ENCODE peak calls at places on chromosomes 6 and 20, in ten cellular contexts. V is CD8-positive, alpha-beta T cell; E is fibroblast of lung; G is neural crest cell; H is cardiac fibroblast; M is prostate gland; N is GM12878; J is gastrocnemius medialis; Q is heart right ventricle; S is hepatocyte. C is an unnamed sample.

GRCh38 chr6:113190170-113190569 is 667.0 kb upstream of the MARCKS start:
- DNase-seq in S (no peak), N (no peak), Q (no peak), V (no peak), E (no peak), M (no peak), J (no peak), H (no peak), G (no peak), C (no peak)

GRCh38 chr6:49415358-49415757 is 47.7 kb downstream of the MMUT start:
- DNase-seq in J (no peak), G (no peak), N (no peak), E (peak), H (no peak), S (no peak), M (no peak), V (no peak), Q (no peak), C (no peak)

GRCh38 chr20:31901615-31902014 is 31.2 kb downstream of the TTLL9 start:
- DNase-seq in E (no peak), M (no peak), J (no peak), S (no peak), V (no peak), N (no peak), G (no peak), Q (no peak), H (no peak), C (no peak)

GRCh38 chr6:170584954-170585498 is 589 bp upstream of the PDCD2 start:
- DNase-seq in J (no peak), H (no peak), N (no peak), Q (no peak), M (no peak), G (no peak), S (peak), V (no peak), E (no peak), C (no peak)

GRCh38 chr6:160088069-160088773 is 33.4 kb upstream of the SLC22A1 start:
- DNase-seq in N (no peak), G (peak), M (peak), S (peak), J (peak), Q (peak), H (peak), E (peak), V (no peak), C (peak)

GRCh38 chr20:21002486-21002885 is 103.7 kb downstream of the LINC00237 start:
- DNase-seq in M (no peak), S (no peak), N (no peak), H (no peak), G (no peak), J (no peak), V (no peak), Q (no peak), E (no peak), C (no peak)

GRCh38 chr6:99467509-99468106 is 42.5 kb upstream of the PNISR start:
- DNase-seq in V (no peak), M (no peak), S (peak), E (peak), G (no peak), Q (no peak), J (no peak), N (no peak), H (peak), C (no peak)

GRCh38 chr6:127103482-127103881 is 15.0 kb upstream of the RSPO3 start:
- DNase-seq in M (no peak), Q (no peak), J (no peak), G (no peak), N (no peak), S (no peak), E (peak), H (peak), V (no peak), C (no peak)

GRCh38 chr6:63527658-63528514 is 44.4 kb upstream of the LOC128125822 start:
- DNase-seq in M (peak), V (no peak), H (peak), N (no peak), G (no peak), J (peak), E (peak), Q (no peak), S (peak), C (no peak)

DNA sequence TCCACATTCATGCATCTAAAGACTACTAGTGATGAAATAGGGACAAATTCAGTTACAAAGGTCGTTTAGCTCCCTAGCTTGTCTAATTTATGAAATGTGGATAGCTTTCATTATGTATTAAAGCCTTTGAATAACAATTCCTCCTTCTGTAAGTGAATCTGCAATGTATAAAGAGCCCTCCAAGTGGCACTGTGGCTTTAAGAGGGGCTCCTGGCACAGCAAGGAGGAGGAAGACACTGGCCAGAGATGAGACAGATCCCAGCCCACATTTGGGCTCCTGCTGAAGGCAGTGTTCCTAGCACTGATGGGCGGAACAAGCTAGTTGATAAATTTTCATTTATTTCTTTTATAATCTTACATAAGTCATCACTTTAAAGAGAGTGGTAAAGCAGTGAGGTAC is 17.6 kb upstream of the FUCA2 start:
- DNase-seq in J (no peak), V (no peak), E (no peak), M (no peak), H (no peak), S (peak), Q (no peak), G (no peak), N (no peak), C (no peak)
- TF ChIP-seq CTCF in J (no peak), V (no peak), E (no peak), M (no peak), H (no peak), S (peak), Q (no peak), G (peak), N (no peak), C (peak)

GRCh38 chr6:50921968-50922367 is 103.3 kb downstream of the TFAP2B start:
- DNase-seq in M (no peak), S (no peak), N (no peak), J (no peak), Q (no peak), H (no peak), G (no peak), V (no peak), E (no peak), C (no peak)

GRCh38 chr6:50925981-50926380 is 107.3 kb downstream of the TFAP2B start:
- DNase-seq in M (no peak), S (no peak), J (no peak), N (no peak), E (peak), V (no peak), Q (no peak), H (no peak), G (no peak), C (no peak)

GRCh38 chr6:50924758-50925157 is 106.1 kb downstream of the TFAP2B start:
- DNase-seq in S (no peak), N (no peak), Q (no peak), G (no peak), H (no peak), V (no peak), J (no peak), M (no peak), E (no peak), C (no peak)

GRCh38 chr6:50925548-50925947 is 106.9 kb downstream of the TFAP2B start:
- DNase-seq in Q (no peak), H (no peak), M (no peak), J (no peak), G (no peak), S (no peak), E (no peak), V (no peak), N (no peak), C (no peak)

DNA sequence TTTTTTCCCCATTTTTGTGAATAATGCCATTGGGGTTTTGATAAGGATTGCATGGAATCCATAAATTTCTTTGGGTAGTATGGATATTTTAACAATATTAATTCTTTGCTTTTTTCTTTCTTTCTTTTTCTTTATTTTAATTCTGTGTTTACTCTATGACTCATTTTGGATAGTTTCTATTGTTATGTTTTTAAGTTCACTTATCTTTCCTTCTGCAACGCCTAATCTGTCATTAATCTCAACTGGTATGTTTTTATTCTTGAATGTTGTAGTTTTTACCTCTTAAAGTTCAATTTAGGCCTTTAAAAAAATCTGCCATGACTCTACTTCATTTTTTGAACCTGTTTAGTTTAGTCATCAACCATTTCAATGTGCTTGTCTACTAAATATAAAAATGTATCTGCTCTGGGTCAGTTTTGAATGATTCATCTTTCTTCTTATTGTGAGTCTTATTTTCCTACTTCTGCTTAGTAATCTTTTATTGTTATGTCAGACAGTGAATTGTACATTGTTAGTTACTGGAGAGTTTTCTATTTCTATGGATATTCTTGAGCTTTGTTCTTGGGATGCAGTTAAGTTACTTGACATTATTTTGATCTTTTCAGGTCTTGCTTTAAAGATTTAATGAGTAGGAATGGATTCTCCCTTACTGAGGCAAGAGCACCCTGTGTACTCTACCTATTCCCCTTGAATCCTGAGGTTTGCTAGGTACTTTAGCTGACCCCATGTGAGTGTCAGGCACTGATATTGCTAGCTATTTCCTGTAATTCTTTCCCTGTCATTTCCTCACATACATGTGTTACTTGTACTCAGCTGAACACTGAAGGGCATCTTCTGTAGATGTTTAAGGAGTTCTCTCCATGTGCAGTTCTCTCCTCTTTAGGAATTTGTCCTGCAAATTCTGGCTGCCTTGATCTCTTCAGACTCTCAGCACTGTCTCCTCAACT is 104.2 kb downstream of the TFAP2B start:
- DNase-seq in J (no peak), H (peak), N (no peak), G (no peak), M (no peak), E (peak), S (no peak), V (no peak), Q (no peak), C (no peak)
- TF ChIP-seq CTCF in J (no peak), H (no peak), N (no peak), G (no peak), M (no peak), E (no peak), S (no peak), V (no peak), Q (no peak), C (no peak)

GRCh38 chr20:24897974-24898373 is 51.1 kb upstream of the CST7 start:
- DNase-seq in Q (no peak), H (no peak), S (no peak), M (no peak), N (no peak), J (no peak), E (no peak), V (no peak), G (no peak), C (no peak)

GRCh38 chr20:24894967-24895366 is 54.1 kb upstream of the CST7 start:
- DNase-seq in J (no peak), N (no peak), Q (no peak), V (no peak), E (no peak), S (no peak), M (no peak), G (no peak), H (no peak), C (no peak)

GRCh38 chr20:24899153-24899552 is 49.9 kb upstream of the CST7 start:
- DNase-seq in J (no peak), M (no peak), N (no peak), V (no peak), G (no peak), Q (no peak), H (no peak), E (no peak), S (no peak), C (no peak)

GRCh38 chr20:24895898-24896658 is 53.0 kb upstream of the CST7 start:
- DNase-seq in G (no peak), M (no peak), V (no peak), N (no peak), S (no peak), J (no peak), H (no peak), E (no peak), Q (no peak), C (no peak)

GRCh38 chr20:24896984-24897383 is 52.1 kb upstream of the CST7 start:
- DNase-seq in M (no peak), V (no peak), Q (no peak), N (no peak), S (no peak), E (no peak), J (no peak), H (no peak), G (no peak), C (no peak)
- TF ChIP-seq CTCF in M (no peak), V (no peak), Q (no peak), N (no peak), S (no peak), E (no peak), J (no peak), H (no peak), G (no peak), C (no peak)

GRCh38 chr20:7959484-7959883 is 19.2 kb upstream of the HAO1 start:
- DNase-seq in E (no peak), M (no peak), N (no peak), H (no peak), S (no peak), J (no peak), G (no peak), V (no peak), Q (no peak), C (no peak)
- TF ChIP-seq CTCF in E (no peak), M (no peak), N (no peak), H (no peak), S (no peak), J (no peak), G (no peak), V (no peak), Q (no peak), C (no peak)

C was measured in progenitor cell of endocrine pancreas.